ENCODE peak calls at places on chromosome 2, in ten cellular contexts. One of them, this sample, is unnamed.
A peak's percentile ranks its signal among the peaks of the same experiment; 100 is the strongest.

GRCh38 chr2:127695491-127696472 is 5.5 kb upstream of the SFT2D3 start:
- DNase-seq in A549: peak; percentile 69
- DNase-seq in HepG2: no peak
- DNase-seq in stomach: peak; percentile 48
- DNase-seq in tibial nerve: no peak
- DNase-seq in upper lobe of left lung: peak; percentile 85
- DNase-seq in ovary: no peak
- DNase-seq in transverse colon: peak; percentile 58
- DNase-seq in GM12878: no peak
- DNase-seq in sigmoid colon: peak; percentile 87
- DNase-seq in this sample: peak; percentile 68

GRCh38 chr2:110732422-110733413 is at the start of gene ACOXL:
- DNase-seq in A549: no peak
- DNase-seq in HepG2: no peak
- DNase-seq in stomach: peak; percentile 72
- DNase-seq in tibial nerve: no peak
- DNase-seq in upper lobe of left lung: peak; percentile 91
- DNase-seq in ovary: no peak
- DNase-seq in transverse colon: peak; percentile 73
- DNase-seq in GM12878: no peak
- DNase-seq in sigmoid colon: no peak
- DNase-seq in this sample: no peak

GRCh38 chr2:26685943-26686839 is 6.3 kb upstream of the KCNK3 start:
- DNase-seq in A549: no peak
- DNase-seq in HepG2: no peak
- DNase-seq in stomach: no peak
- DNase-seq in tibial nerve: no peak
- DNase-seq in upper lobe of left lung: no peak
- DNase-seq in ovary: no peak
- DNase-seq in transverse colon: no peak
- DNase-seq in GM12878: no peak
- DNase-seq in sigmoid colon: no peak
- DNase-seq in this sample: no peak

GRCh38 chr2:55010915-55011314 is 39.3 kb downstream of the RTN4 start:
- DNase-seq in A549: no peak
- DNase-seq in HepG2: peak; percentile 28
- DNase-seq in stomach: no peak
- DNase-seq in tibial nerve: no peak
- DNase-seq in upper lobe of left lung: no peak
- DNase-seq in ovary: no peak
- DNase-seq in transverse colon: no peak
- DNase-seq in GM12878: no peak
- DNase-seq in sigmoid colon: no peak
- DNase-seq in this sample: no peak

GRCh38 chr2:131756141-131756907 is 228.6 kb downstream of the CCDC74A start:
- DNase-seq in A549: no peak
- DNase-seq in HepG2: no peak
- DNase-seq in stomach: no peak
- DNase-seq in tibial nerve: no peak
- DNase-seq in upper lobe of left lung: peak; percentile 63
- DNase-seq in ovary: no peak
- DNase-seq in transverse colon: no peak
- DNase-seq in GM12878: no peak
- DNase-seq in sigmoid colon: no peak
- DNase-seq in this sample: no peak

GRCh38 chr2:132582360-132582759 is 87.6 kb downstream of the LYPD1 start:
- DNase-seq in A549: no peak
- DNase-seq in HepG2: no peak
- DNase-seq in stomach: peak; percentile 50
- DNase-seq in tibial nerve: no peak
- DNase-seq in upper lobe of left lung: no peak
- DNase-seq in ovary: no peak
- DNase-seq in transverse colon: no peak
- DNase-seq in GM12878: no peak
- DNase-seq in sigmoid colon: no peak
- DNase-seq in this sample: no peak

GRCh38 chr2:166179201-166179600 is 51.4 kb upstream of the SCN1A start:
- DNase-seq in A549: no peak
- DNase-seq in HepG2: no peak
- DNase-seq in stomach: no peak
- DNase-seq in tibial nerve: no peak
- DNase-seq in upper lobe of left lung: no peak
- DNase-seq in ovary: no peak
- DNase-seq in transverse colon: no peak
- DNase-seq in GM12878: no peak
- DNase-seq in sigmoid colon: no peak
- DNase-seq in this sample: no peak

GRCh38 chr2:121480826-121481225 is 49.9 kb upstream of the RNU4ATAC start:
- DNase-seq in A549: no peak
- DNase-seq in HepG2: no peak
- DNase-seq in stomach: no peak
- DNase-seq in tibial nerve: no peak
- DNase-seq in upper lobe of left lung: no peak
- DNase-seq in ovary: peak; percentile 23
- DNase-seq in transverse colon: no peak
- DNase-seq in GM12878: no peak
- DNase-seq in sigmoid colon: peak; percentile 74
- DNase-seq in this sample: no peak

GRCh38 chr2:239466755-239467271 is 66.0 kb upstream of the HDAC4 start:
- DNase-seq in A549: no peak
- DNase-seq in HepG2: no peak
- DNase-seq in stomach: no peak
- DNase-seq in tibial nerve: no peak
- DNase-seq in upper lobe of left lung: no peak
- DNase-seq in ovary: no peak
- DNase-seq in transverse colon: no peak
- DNase-seq in GM12878: no peak
- DNase-seq in sigmoid colon: peak; percentile 51
- DNase-seq in this sample: peak; percentile 73

GRCh38 chr2:239467281-239467955 is 66.6 kb upstream of the HDAC4 start:
- DNase-seq in A549: no peak
- DNase-seq in HepG2: no peak
- DNase-seq in stomach: no peak
- DNase-seq in tibial nerve: no peak
- DNase-seq in upper lobe of left lung: no peak
- DNase-seq in ovary: no peak
- DNase-seq in transverse colon: no peak
- DNase-seq in GM12878: no peak
- DNase-seq in sigmoid colon: peak; percentile 44
- DNase-seq in this sample: peak; percentile 18

GRCh38 chr2:239464166-239465016 is 63.6 kb upstream of the HDAC4 start:
- DNase-seq in A549: no peak
- DNase-seq in HepG2: no peak
- DNase-seq in stomach: no peak
- DNase-seq in tibial nerve: no peak
- DNase-seq in upper lobe of left lung: peak; percentile 60
- DNase-seq in ovary: no peak
- DNase-seq in transverse colon: peak; percentile 4
- DNase-seq in GM12878: no peak
- DNase-seq in sigmoid colon: peak; percentile 64
- DNase-seq in this sample: peak; percentile 78

GRCh38 chr2:239465017-239466001 is 64.5 kb upstream of the HDAC4 start:
- DNase-seq in A549: peak; percentile 71
- DNase-seq in HepG2: no peak
- DNase-seq in stomach: peak; percentile 53
- DNase-seq in tibial nerve: peak; percentile 65
- DNase-seq in upper lobe of left lung: peak; percentile 84
- DNase-seq in ovary: no peak
- DNase-seq in transverse colon: peak; percentile 70
- DNase-seq in GM12878: no peak
- DNase-seq in sigmoid colon: peak; percentile 90
- DNase-seq in this sample: peak; percentile 86

GRCh38 chr2:239466046-239466754 is 65.4 kb upstream of the HDAC4 start:
- DNase-seq in A549: no peak
- DNase-seq in HepG2: no peak
- DNase-seq in stomach: no peak
- DNase-seq in tibial nerve: no peak
- DNase-seq in upper lobe of left lung: no peak
- DNase-seq in ovary: no peak
- DNase-seq in transverse colon: no peak
- DNase-seq in GM12878: no peak
- DNase-seq in sigmoid colon: peak; percentile 53
- DNase-seq in this sample: peak; percentile 49
- TF ChIP-seq EP300 in A549: no peak
- TF ChIP-seq EP300 in HepG2: no peak
- TF ChIP-seq EP300 in stomach: no peak
- TF ChIP-seq EP300 in tibial nerve: no peak
- TF ChIP-seq EP300 in upper lobe of left lung: no peak
- TF ChIP-seq EP300 in ovary: no peak
- TF ChIP-seq EP300 in transverse colon: no peak
- TF ChIP-seq EP300 in GM12878: no peak
- TF ChIP-seq EP300 in sigmoid colon: no peak
- TF ChIP-seq EP300 in this sample: no peak

DNA sequence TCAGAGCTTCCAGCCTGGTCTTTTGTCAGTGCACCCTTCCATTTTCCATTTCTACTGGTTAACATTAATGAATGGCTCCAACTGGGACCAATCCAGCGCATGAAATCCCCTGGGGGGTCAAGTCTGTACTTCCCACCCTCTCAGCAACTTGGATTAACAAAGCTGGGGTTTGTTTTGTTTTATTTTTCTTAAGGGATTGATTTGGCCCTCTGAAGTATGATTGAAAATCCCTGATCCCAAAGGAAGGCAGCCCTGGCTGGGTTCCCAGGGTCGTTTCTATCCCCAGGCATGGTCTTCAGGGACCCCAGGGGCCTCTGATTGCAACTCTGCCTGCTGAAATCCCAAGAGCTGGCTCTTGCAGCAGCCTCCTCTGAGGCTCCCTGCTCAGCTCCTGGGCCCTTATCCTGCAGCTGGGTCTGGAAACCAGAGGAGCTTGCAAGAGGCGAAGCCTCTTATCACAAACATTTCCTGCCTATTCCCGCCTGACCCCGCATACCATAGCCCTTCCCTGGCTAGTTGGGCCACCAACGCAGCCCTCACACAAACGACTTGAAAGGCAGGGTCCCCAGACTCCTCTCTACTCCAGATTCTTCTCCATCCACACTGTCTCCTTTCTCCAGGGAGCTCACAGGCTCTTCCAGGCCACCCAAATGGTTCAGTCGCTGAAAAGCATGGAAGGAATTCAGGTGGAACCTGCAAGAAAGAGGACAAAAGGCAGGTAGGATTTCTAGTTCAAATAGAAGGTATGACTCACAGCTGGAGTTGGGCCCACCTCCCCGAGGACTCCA is 109.7 kb upstream of the PKDCC start:
- DNase-seq in A549: no peak
- DNase-seq in HepG2: no peak
- DNase-seq in stomach: no peak
- DNase-seq in tibial nerve: no peak
- DNase-seq in upper lobe of left lung: no peak
- DNase-seq in ovary: no peak
- DNase-seq in transverse colon: no peak
- DNase-seq in GM12878: no peak
- DNase-seq in sigmoid colon: no peak
- DNase-seq in this sample: no peak
- H3K27ac ChIP-seq in A549: peak overlapping the region; percentile 74
- H3K27ac ChIP-seq in HepG2: no peak overlapping the region
- H3K27ac ChIP-seq in stomach: peak overlapping the region; percentile 46
- H3K27ac ChIP-seq in tibial nerve: peak overlapping the region; percentile 78
- H3K27ac ChIP-seq in upper lobe of left lung: no peak overlapping the region
- H3K27ac ChIP-seq in ovary: peak overlapping the region; percentile 22
- H3K27ac ChIP-seq in transverse colon: no peak overlapping the region
- H3K27ac ChIP-seq in GM12878: no peak overlapping the region
- H3K27ac ChIP-seq in sigmoid colon: no peak overlapping the region
- H3K27ac ChIP-seq in this sample: no peak overlapping the region

DNA sequence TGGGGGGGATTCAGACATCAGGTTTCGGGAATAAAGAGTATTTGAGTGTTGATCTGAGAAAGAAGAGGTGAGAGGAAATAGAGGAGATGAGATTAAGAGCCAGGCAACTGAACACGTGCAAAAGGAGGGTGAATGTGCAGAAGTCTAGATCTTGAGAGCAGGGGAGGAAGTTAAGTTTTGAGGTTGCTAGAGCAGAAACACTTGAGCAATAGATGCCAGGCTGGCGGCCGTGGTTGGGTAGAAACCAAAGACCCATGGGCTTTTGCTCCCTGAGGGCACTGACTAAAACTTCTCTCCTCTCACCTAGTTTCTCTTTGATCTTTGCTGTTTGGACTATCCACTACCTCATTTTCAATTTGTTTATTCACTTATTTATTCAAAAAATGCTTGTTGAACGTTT is 116.0 kb downstream of the CDC42EP3 start:
- DNase-seq in A549: no peak
- DNase-seq in HepG2: no peak
- DNase-seq in stomach: no peak
- DNase-seq in tibial nerve: no peak
- DNase-seq in upper lobe of left lung: no peak
- DNase-seq in ovary: no peak
- DNase-seq in transverse colon: no peak
- DNase-seq in GM12878: no peak
- DNase-seq in sigmoid colon: no peak
- DNase-seq in this sample: no peak
- H3K4me1 ChIP-seq in A549: no peaks in the 10 kb centered on the region
- H3K4me1 ChIP-seq in HepG2: no peaks in the 10 kb centered on the region
- H3K4me1 ChIP-seq in stomach: peaks cover 3% of the 10 kb centered on the region
- H3K4me1 ChIP-seq in tibial nerve: no peaks in the 10 kb centered on the region
- H3K4me1 ChIP-seq in upper lobe of left lung: no peaks in the 10 kb centered on the region
- H3K4me1 ChIP-seq in ovary: no peaks in the 10 kb centered on the region
- H3K4me1 ChIP-seq in transverse colon: no peaks in the 10 kb centered on the region
- H3K4me1 ChIP-seq in GM12878: peaks cover 60% of the 10 kb centered on the region
- H3K4me1 ChIP-seq in sigmoid colon: no peaks in the 10 kb centered on the region
- H3K4me1 ChIP-seq in this sample: peaks cover 10% of the 10 kb centered on the region

GRCh38 chr2:235957231-235957630 is 211.0 kb downstream of the GBX2 start:
- DNase-seq in A549: no peak
- DNase-seq in HepG2: no peak
- DNase-seq in stomach: no peak
- DNase-seq in tibial nerve: no peak
- DNase-seq in upper lobe of left lung: no peak
- DNase-seq in ovary: no peak
- DNase-seq in transverse colon: no peak
- DNase-seq in GM12878: no peak
- DNase-seq in sigmoid colon: peak; percentile 22
- DNase-seq in this sample: no peak
- TF ChIP-seq EP300 in A549: no peak
- TF ChIP-seq EP300 in HepG2: no peak
- TF ChIP-seq EP300 in stomach: no peak
- TF ChIP-seq EP300 in tibial nerve: no peak
- TF ChIP-seq EP300 in upper lobe of left lung: no peak
- TF ChIP-seq EP300 in ovary: no peak
- TF ChIP-seq EP300 in transverse colon: no peak
- TF ChIP-seq EP300 in GM12878: no peak
- TF ChIP-seq EP300 in sigmoid colon: no peak
- TF ChIP-seq EP300 in this sample: no peak

DNA sequence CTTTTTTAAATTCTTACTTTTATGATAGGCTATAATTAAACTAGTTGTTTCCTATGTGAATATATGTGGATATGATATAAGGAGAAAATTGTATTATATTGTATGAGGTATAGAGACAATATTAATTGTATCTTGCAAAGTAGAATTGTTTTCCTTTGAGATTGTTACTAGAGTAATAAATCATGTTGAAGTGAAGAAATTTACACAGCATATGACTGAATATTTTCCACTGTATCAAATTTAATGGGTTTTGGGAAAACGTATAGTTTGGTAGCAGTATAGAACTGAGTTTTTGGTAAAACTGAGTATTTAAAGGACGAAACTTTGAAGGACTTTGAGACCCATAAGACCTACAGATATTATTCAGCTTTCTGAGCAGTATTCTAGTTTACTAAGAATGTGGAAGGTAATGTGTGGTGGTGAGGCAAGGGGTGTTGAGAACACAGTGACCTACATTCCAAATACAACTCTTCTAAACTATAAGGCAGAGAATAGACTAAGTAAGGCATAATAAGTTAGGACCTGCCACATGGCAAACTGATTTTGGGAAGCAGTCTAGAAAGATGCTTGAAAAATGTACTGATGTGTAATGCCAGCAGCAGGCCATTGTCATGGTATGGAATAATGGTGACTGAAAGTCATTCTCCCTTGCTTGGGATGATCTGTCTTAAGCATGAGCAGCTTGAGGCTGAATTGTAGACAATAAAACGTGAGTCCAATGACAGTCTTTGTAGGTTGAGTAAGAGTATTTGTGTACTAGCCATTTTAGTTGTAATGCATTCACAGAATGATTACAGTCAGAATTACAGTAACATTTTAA is 29.6 kb downstream of the PKP4 start:
- DNase-seq in A549: no peak
- DNase-seq in HepG2: no peak
- DNase-seq in stomach: no peak
- DNase-seq in tibial nerve: no peak
- DNase-seq in upper lobe of left lung: no peak
- DNase-seq in ovary: no peak
- DNase-seq in transverse colon: no peak
- DNase-seq in GM12878: no peak
- DNase-seq in sigmoid colon: no peak
- DNase-seq in this sample: no peak
- H3K27ac ChIP-seq in A549: no peak overlapping the region
- H3K27ac ChIP-seq in HepG2: no peak overlapping the region
- H3K27ac ChIP-seq in stomach: no peak overlapping the region
- H3K27ac ChIP-seq in tibial nerve: no peak overlapping the region
- H3K27ac ChIP-seq in upper lobe of left lung: no peak overlapping the region
- H3K27ac ChIP-seq in ovary: no peak overlapping the region
- H3K27ac ChIP-seq in transverse colon: no peak overlapping the region
- H3K27ac ChIP-seq in GM12878: no peak overlapping the region
- H3K27ac ChIP-seq in sigmoid colon: peak overlapping the region; percentile 54
- H3K27ac ChIP-seq in this sample: no peak overlapping the region